ENCODE peak calls at places on chromosome 15, in six cellular contexts. One of them, this sample, is unnamed.

GRCh38 chr15:37891754-37892368 is 42.6 kb upstream of the TMCO5A start:
- DNase-seq in right lobe of liver: no peak
- DNase-seq in cardiac muscle cell: peak; percentile 71
- DNase-seq in fibroblast of lung: peak; percentile 61
- DNase-seq in OCI-LY7: peak; percentile 43
- DNase-seq in mesendoderm: peak; percentile 63
- DNase-seq in this sample: no peak

GRCh38 chr15:25801586-25802284 is 61.4 kb downstream of the ATP10A start:
- DNase-seq in right lobe of liver: no peak
- DNase-seq in cardiac muscle cell: no peak
- DNase-seq in fibroblast of lung: no peak
- DNase-seq in OCI-LY7: no peak
- DNase-seq in mesendoderm: no peak
- DNase-seq in this sample: no peak

GRCh38 chr15:89958107-89958805 is 42.9 kb upstream of the ZNF710 start:
- DNase-seq in right lobe of liver: peak; percentile 58
- DNase-seq in cardiac muscle cell: no peak
- DNase-seq in fibroblast of lung: no peak
- DNase-seq in OCI-LY7: no peak
- DNase-seq in mesendoderm: no peak
- DNase-seq in this sample: no peak

GRCh38 chr15:99480223-99480810 is 85.5 kb upstream of the MEF2A start:
- DNase-seq in right lobe of liver: no peak
- DNase-seq in cardiac muscle cell: no peak
- DNase-seq in fibroblast of lung: no peak
- DNase-seq in OCI-LY7: no peak
- DNase-seq in mesendoderm: no peak
- DNase-seq in this sample: no peak

GRCh38 chr15:47360296-47360695 is 357.0 kb upstream of the SEMA6D start:
- DNase-seq in right lobe of liver: no peak
- DNase-seq in cardiac muscle cell: no peak
- DNase-seq in fibroblast of lung: peak; percentile 15
- DNase-seq in OCI-LY7: no peak
- DNase-seq in mesendoderm: no peak
- DNase-seq in this sample: no peak

GRCh38 chr15:77654975-77655374 is 22.3 kb upstream of the LINGO1 start:
- DNase-seq in right lobe of liver: no peak
- DNase-seq in cardiac muscle cell: peak; percentile 58
- DNase-seq in fibroblast of lung: no peak
- DNase-seq in OCI-LY7: peak; percentile 10
- DNase-seq in mesendoderm: peak; percentile 75
- DNase-seq in this sample: no peak

GRCh38 chr15:86247249-86247955 is 167.7 kb downstream of the AGBL1 start:
- DNase-seq in right lobe of liver: no peak
- DNase-seq in cardiac muscle cell: no peak
- DNase-seq in fibroblast of lung: no peak
- DNase-seq in OCI-LY7: no peak
- DNase-seq in mesendoderm: no peak
- DNase-seq in this sample: no peak

GRCh38 chr15:50148362-50148963 is 29.4 kb upstream of the ATP8B4 start:
- DNase-seq in right lobe of liver: no peak
- DNase-seq in cardiac muscle cell: peak; percentile 48
- DNase-seq in fibroblast of lung: peak; percentile 73
- DNase-seq in OCI-LY7: peak; percentile 17
- DNase-seq in mesendoderm: peak; percentile 95
- DNase-seq in this sample: no peak

GRCh38 chr15:52674831-52675230 is 4.4 kb downstream of the ATOSA start:
- DNase-seq in right lobe of liver: no peak
- DNase-seq in cardiac muscle cell: no peak
- DNase-seq in fibroblast of lung: no peak
- DNase-seq in OCI-LY7: no peak
- DNase-seq in mesendoderm: no peak
- DNase-seq in this sample: no peak

GRCh38 chr15:72197460-72198409 is at the start of gene GRAMD2A:
- DNase-seq in right lobe of liver: no peak
- DNase-seq in cardiac muscle cell: peak; percentile 57
- DNase-seq in fibroblast of lung: peak; percentile 12
- DNase-seq in OCI-LY7: no peak
- DNase-seq in mesendoderm: peak; percentile 88
- DNase-seq in this sample: no peak

GRCh38 chr15:48627260-48627969 is 18.1 kb downstream of the FBN1 start:
- DNase-seq in right lobe of liver: no peak
- DNase-seq in cardiac muscle cell: no peak
- DNase-seq in fibroblast of lung: peak; percentile 59
- DNase-seq in OCI-LY7: no peak
- DNase-seq in mesendoderm: no peak
- DNase-seq in this sample: no peak

GRCh38 chr15:77144028-77144427 is 73.1 kb upstream of the TSPAN3 start:
- DNase-seq in right lobe of liver: no peak
- DNase-seq in cardiac muscle cell: no peak
- DNase-seq in fibroblast of lung: peak; percentile 46
- DNase-seq in OCI-LY7: no peak
- DNase-seq in mesendoderm: peak; percentile 42
- DNase-seq in this sample: no peak

GRCh38 chr15:49645937-49646336 is 25.1 kb downstream of the DTWD1 start:
- DNase-seq in right lobe of liver: no peak
- DNase-seq in cardiac muscle cell: no peak
- DNase-seq in fibroblast of lung: peak; percentile 39
- DNase-seq in OCI-LY7: no peak
- DNase-seq in mesendoderm: no peak
- DNase-seq in this sample: no peak

GRCh38 chr15:48536681-48537091 is 108.8 kb downstream of the FBN1 start:
- DNase-seq in right lobe of liver: no peak
- DNase-seq in cardiac muscle cell: no peak
- DNase-seq in fibroblast of lung: peak; percentile 39
- DNase-seq in OCI-LY7: no peak
- DNase-seq in mesendoderm: no peak
- DNase-seq in this sample: no peak

GRCh38 chr15:82538961-82539689 is 1.1 kb downstream of the RPS17 start:
- DNase-seq in right lobe of liver: no peak
- DNase-seq in cardiac muscle cell: no peak
- DNase-seq in fibroblast of lung: no peak
- DNase-seq in OCI-LY7: no peak
- DNase-seq in mesendoderm: peak; percentile 38
- DNase-seq in this sample: no peak

GRCh38 chr15:20272422-20273184 is 269.0 kb downstream of the GOLGA6L6 start:
- DNase-seq in right lobe of liver: no peak
- DNase-seq in cardiac muscle cell: no peak
- DNase-seq in fibroblast of lung: no peak
- DNase-seq in OCI-LY7: no peak
- DNase-seq in mesendoderm: peak; percentile 51
- DNase-seq in this sample: no peak

GRCh38 chr15:67839358-67839928 is 402 bp downstream of the RNU6-1 start:
- DNase-seq in right lobe of liver: no peak
- DNase-seq in cardiac muscle cell: no peak
- DNase-seq in fibroblast of lung: peak; percentile 63
- DNase-seq in OCI-LY7: peak; percentile 66
- DNase-seq in mesendoderm: peak; percentile 66
- DNase-seq in this sample: peak; percentile 24

GRCh38 chr15:88904808-88905327 is 8.3 kb downstream of the MFGE8 start:
- DNase-seq in right lobe of liver: peak; percentile 81
- DNase-seq in cardiac muscle cell: peak; percentile 84
- DNase-seq in fibroblast of lung: peak; percentile 79
- DNase-seq in OCI-LY7: peak; percentile 81
- DNase-seq in mesendoderm: peak; percentile 91
- DNase-seq in this sample: peak; percentile 90

GRCh38 chr15:99371180-99372103 is 120.2 kb downstream of the LRRC28 start:
- DNase-seq in right lobe of liver: no peak
- DNase-seq in cardiac muscle cell: no peak
- DNase-seq in fibroblast of lung: peak; percentile 30
- DNase-seq in OCI-LY7: no peak
- DNase-seq in mesendoderm: no peak
- DNase-seq in this sample: no peak

GRCh38 chr15:81293728-81294500 is 30.0 kb downstream of the STARD5 start:
- DNase-seq in right lobe of liver: no peak
- DNase-seq in cardiac muscle cell: no peak
- DNase-seq in fibroblast of lung: no peak
- DNase-seq in OCI-LY7: peak; percentile 95
- DNase-seq in mesendoderm: no peak
- DNase-seq in this sample: peak; percentile 95

GRCh38 chr15:25852696-25853524 is 10.2 kb downstream of the ATP10A start:
- DNase-seq in right lobe of liver: no peak
- DNase-seq in cardiac muscle cell: no peak
- DNase-seq in fibroblast of lung: no peak
- DNase-seq in OCI-LY7: peak; percentile 79
- DNase-seq in mesendoderm: no peak
- DNase-seq in this sample: no peak

GRCh38 chr15:58477228-58477627 is 45.4 kb downstream of the LIPC start:
- DNase-seq in right lobe of liver: no peak
- DNase-seq in cardiac muscle cell: no peak
- DNase-seq in fibroblast of lung: no peak
- DNase-seq in OCI-LY7: peak; percentile 49
- DNase-seq in mesendoderm: no peak
- DNase-seq in this sample: no peak

GRCh38 chr15:47500823-47501222 is 216.5 kb upstream of the SEMA6D start:
- DNase-seq in right lobe of liver: no peak
- DNase-seq in cardiac muscle cell: no peak
- DNase-seq in fibroblast of lung: no peak
- DNase-seq in OCI-LY7: no peak
- DNase-seq in mesendoderm: no peak
- DNase-seq in this sample: no peak

GRCh38 chr15:50542051-50542450 is 4.4 kb downstream of the USP50 start:
- DNase-seq in right lobe of liver: no peak
- DNase-seq in cardiac muscle cell: no peak
- DNase-seq in fibroblast of lung: peak; percentile 67
- DNase-seq in OCI-LY7: no peak
- DNase-seq in mesendoderm: no peak
- DNase-seq in this sample: no peak

GRCh38 chr15:76401285-76401684 is 64.7 kb downstream of the ISL2 start:
- DNase-seq in right lobe of liver: no peak
- DNase-seq in cardiac muscle cell: peak; percentile 12
- DNase-seq in fibroblast of lung: peak; percentile 34
- DNase-seq in OCI-LY7: no peak
- DNase-seq in mesendoderm: no peak
- DNase-seq in this sample: no peak

DNA sequence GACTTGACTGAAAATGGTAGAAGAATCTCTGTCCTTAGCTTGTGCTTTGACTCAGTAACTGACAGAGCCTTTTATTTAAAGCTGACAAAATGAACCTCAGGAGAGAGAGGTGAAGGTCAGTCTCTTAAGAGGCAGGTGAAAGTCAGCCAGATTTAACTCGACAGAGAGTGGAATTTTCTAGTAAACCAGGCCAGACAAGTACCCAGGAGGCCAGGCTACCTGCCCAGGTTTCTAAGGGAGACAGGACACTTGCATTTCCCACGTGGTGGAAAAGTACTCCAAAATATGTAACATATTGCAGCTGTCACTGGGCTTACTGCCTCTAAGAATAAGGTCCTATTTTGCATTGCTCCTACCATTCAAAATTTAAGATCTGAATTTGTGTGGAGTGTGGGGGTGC is 167.9 kb downstream of the FMN1 start:
- DNase-seq in right lobe of liver: no peak
- DNase-seq in cardiac muscle cell: peak; percentile 32
- DNase-seq in fibroblast of lung: peak; percentile 28
- DNase-seq in OCI-LY7: no peak
- DNase-seq in mesendoderm: peak; percentile 13
- DNase-seq in this sample: no peak
- H3K4me1 ChIP-seq in right lobe of liver: no peaks in the 10 kb centered on the region
- H3K4me1 ChIP-seq in cardiac muscle cell: peaks cover 45% of the 10 kb centered on the region
- H3K4me1 ChIP-seq in fibroblast of lung: peaks cover 13% of the 10 kb centered on the region
- H3K4me1 ChIP-seq in OCI-LY7: no peaks in the 10 kb centered on the region
- H3K4me1 ChIP-seq in mesendoderm: peaks cover 7% of the 10 kb centered on the region
- H3K4me1 ChIP-seq in this sample: no peaks in the 10 kb centered on the region

DNA sequence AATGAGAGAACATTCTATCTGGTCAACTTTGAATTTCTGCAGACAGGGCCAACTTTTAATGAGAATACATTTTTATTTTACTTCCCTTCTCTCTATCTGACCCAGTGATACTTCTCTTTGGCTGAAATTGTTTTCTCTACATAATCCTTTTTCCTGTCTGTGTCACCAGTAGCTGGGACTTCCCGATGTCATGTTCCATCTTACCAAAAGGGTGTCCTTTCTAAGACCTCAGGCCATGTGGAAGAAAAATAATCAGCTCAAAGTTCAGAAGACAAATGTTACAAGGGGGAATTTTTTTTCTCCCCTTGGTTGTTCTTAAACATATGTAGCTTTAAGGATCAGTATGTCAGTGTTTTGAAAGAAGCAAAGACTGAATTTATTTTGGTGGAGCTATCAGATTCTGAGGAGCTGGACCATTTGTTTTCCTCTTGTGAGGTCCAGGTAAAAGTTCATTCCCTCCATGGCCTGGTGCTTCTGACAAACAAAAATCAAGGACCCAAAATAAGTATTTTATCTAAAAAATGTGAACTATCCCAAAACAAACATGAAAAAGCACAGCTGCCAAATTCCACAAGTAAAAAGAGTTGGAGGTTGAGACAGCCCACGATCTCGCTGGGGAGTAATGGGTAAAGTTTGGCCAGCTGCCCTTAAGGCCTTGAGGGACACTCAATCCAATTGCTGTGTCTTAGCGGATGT is 859.4 kb upstream of the NR2F2 start:
- DNase-seq in right lobe of liver: no peak
- DNase-seq in cardiac muscle cell: no peak
- DNase-seq in fibroblast of lung: peak; percentile 11
- DNase-seq in OCI-LY7: no peak
- DNase-seq in mesendoderm: peak; percentile 34
- DNase-seq in this sample: no peak
- H3K4me3 ChIP-seq in right lobe of liver: no peak overlapping the region
- H3K4me3 ChIP-seq in cardiac muscle cell: no peak overlapping the region
- H3K4me3 ChIP-seq in fibroblast of lung: no peak overlapping the region
- H3K4me3 ChIP-seq in OCI-LY7: no peak overlapping the region
- H3K4me3 ChIP-seq in mesendoderm: no peak overlapping the region
- H3K4me3 ChIP-seq in this sample: no peak overlapping the region

GRCh38 chr15:40333922-40334492 is 6.7 kb downstream of the CCDC9B start:
- DNase-seq in right lobe of liver: peak; percentile 77
- DNase-seq in cardiac muscle cell: no peak
- DNase-seq in fibroblast of lung: peak; percentile 60
- DNase-seq in OCI-LY7: peak; percentile 9
- DNase-seq in mesendoderm: no peak
- DNase-seq in this sample: no peak
- H3K4me1 ChIP-seq in right lobe of liver: no peaks in the 10 kb centered on the region
- H3K4me1 ChIP-seq in cardiac muscle cell: peaks cover 59% of the 10 kb centered on the region
- H3K4me1 ChIP-seq in fibroblast of lung: peaks cover 18% of the 10 kb centered on the region
- H3K4me1 ChIP-seq in OCI-LY7: peaks cover 13% of the 10 kb centered on the region
- H3K4me1 ChIP-seq in mesendoderm: no peaks in the 10 kb centered on the region
- H3K4me1 ChIP-seq in this sample: peaks cover 7% of the 10 kb centered on the region

DNA sequence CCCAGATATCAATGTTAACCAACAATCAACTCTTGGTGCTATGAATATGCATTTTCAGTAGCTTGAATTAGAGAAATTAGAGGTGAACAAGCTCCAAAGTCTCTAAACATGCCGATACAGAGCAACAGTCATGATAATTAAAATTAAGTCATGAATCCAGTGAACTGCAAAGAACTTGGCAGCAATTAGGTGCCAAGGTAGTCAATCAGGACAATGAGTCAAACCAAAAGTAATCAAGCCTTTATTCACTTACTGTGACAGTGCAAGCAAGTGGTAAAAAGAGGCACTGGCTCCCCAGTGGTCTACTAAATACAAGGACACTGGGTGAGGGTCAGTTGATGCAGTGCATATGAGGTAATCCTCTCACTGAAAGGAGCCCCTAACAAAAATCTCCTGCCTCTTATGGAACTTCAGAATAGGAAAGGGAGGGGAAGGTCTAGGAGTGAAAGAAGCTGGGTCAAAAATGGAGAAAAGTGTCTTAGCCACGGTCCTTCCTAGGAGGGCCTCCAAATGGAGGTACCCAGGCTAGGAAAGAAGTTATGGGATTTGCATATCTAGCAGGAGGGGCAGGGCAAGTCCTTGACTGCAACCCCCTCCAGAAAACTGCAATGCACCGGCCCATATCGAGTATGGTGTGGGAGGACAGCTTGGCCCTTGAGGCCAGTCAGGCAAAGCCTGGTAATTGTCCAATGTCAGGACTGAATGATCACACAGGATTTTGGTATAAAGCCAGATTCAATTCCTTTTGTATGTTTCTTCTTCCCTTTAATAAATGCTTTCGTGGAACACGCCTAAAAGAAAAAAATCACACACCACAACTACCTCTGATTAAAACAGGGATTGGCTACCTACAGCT is 1.5 kb downstream of the ZNF770 start:
- DNase-seq in right lobe of liver: no peak
- DNase-seq in cardiac muscle cell: peak; percentile 28
- DNase-seq in fibroblast of lung: no peak
- DNase-seq in OCI-LY7: no peak
- DNase-seq in mesendoderm: no peak
- DNase-seq in this sample: no peak
- H3K4me3 ChIP-seq in right lobe of liver: peak overlapping the region; percentile 95
- H3K4me3 ChIP-seq in cardiac muscle cell: peak overlapping the region; percentile 83
- H3K4me3 ChIP-seq in fibroblast of lung: peak overlapping the region; percentile 100
- H3K4me3 ChIP-seq in OCI-LY7: peak overlapping the region; percentile 98
- H3K4me3 ChIP-seq in mesendoderm: peak overlapping the region; percentile 96
- H3K4me3 ChIP-seq in this sample: peak overlapping the region; percentile 99

This sample was measured in CD4-positive, CD25-positive, alpha-beta regulatory T cell.